ENCODE peak calls at places on chromosomes 12 and 14, in six cellular contexts. Y is stomach; K is A673; O is CD4-positive, CD25-positive, alpha-beta regulatory T cell; E is aorta; G is adipocyte. T is an unnamed sample. For H3K27me3 and H3K36me3, the result is how much of the 10 kb centered on the place peaks cover.

GRCh38 chr12:11981174-11981733 is 89.5 kb upstream of the BCL2L14 start:
- DNase-seq in Y (no peak), K (no peak), O (peak), E (no peak), G (no peak), T (peak)

GRCh38 chr14:71089974-71090373 is 182.7 kb downstream of the PCNX1 start:
- DNase-seq in Y (no peak), K (no peak), O (no peak), E (no peak), G (peak), T (no peak)

GRCh38 chr14:55245657-55246268 is 25.5 kb upstream of the FBXO34 start:
- DNase-seq in Y (no peak), K (peak), O (peak), E (no peak), G (peak), T (peak)

GRCh38 chr12:124699878-124700277 is 132.5 kb upstream of the NCOR2 start:
- DNase-seq in Y (peak), K (no peak), O (no peak), E (no peak), G (no peak), T (no peak)

GRCh38 chr12:31035226-31035625 is 38.4 kb upstream of the DDX11 start:
- DNase-seq in Y (no peak), K (no peak), O (no peak), E (no peak), G (no peak), T (no peak)

GRCh38 chr12:11039171-11039570 is 8.0 kb upstream of the TAS2R31 start:
- DNase-seq in Y (no peak), K (no peak), O (no peak), E (no peak), G (no peak), T (no peak)

GRCh38 chr12:113874326-113874725 is 91.8 kb downstream of the RBM19 start:
- DNase-seq in Y (no peak), K (no peak), O (no peak), E (no peak), G (no peak), T (no peak)

GRCh38 chr14:78455896-78456435 is 285.8 kb downstream of the NRXN3 start:
- DNase-seq in Y (no peak), K (no peak), O (no peak), E (no peak), G (no peak), T (no peak)

GRCh38 chr14:56555921-56556570 is 23.6 kb upstream of the TMEM260 start:
- DNase-seq in Y (no peak), K (peak), O (no peak), E (no peak), G (peak), T (peak)

GRCh38 chr14:91389173-91389572 is 28.4 kb downstream of the CCDC88C start:
- DNase-seq in Y (no peak), K (no peak), O (no peak), E (peak), G (no peak), T (no peak)

GRCh38 chr12:17079251-17079909 is 473.4 kb upstream of the LMO3 start:
- DNase-seq in Y (no peak), K (peak), O (no peak), E (no peak), G (no peak), T (peak)

GRCh38 chr14:27890259-27890658 is 876.3 kb upstream of the FOXG1 start:
- DNase-seq in Y (no peak), K (no peak), O (no peak), E (no peak), G (no peak), T (no peak)

GRCh38 chr12:45348986-45349385 is 133.1 kb downstream of the ANO6 start:
- DNase-seq in Y (no peak), K (no peak), O (no peak), E (no peak), G (no peak), T (no peak)

GRCh38 chr12:94079965-94080683 is 68.3 kb upstream of the PLXNC1 start:
- DNase-seq in Y (no peak), K (no peak), O (no peak), E (no peak), G (no peak), T (no peak)

GRCh38 chr14:73393375-73393774 is 65.0 kb downstream of the NUMB start:
- DNase-seq in Y (no peak), K (no peak), O (no peak), E (no peak), G (no peak), T (no peak)

GRCh38 chr14:66476964-66477363 is 9.2 kb upstream of the CCDC196 start:
- DNase-seq in Y (no peak), K (peak), O (no peak), E (no peak), G (peak), T (peak)

GRCh38 chr12:95990136-95990535 is 6.0 kb downstream of the HAL start:
- DNase-seq in Y (no peak), K (no peak), O (no peak), E (no peak), G (no peak), T (no peak)

GRCh38 chr14:102589761-102590290 is 2.6 kb upstream of the RCOR1 start:
- DNase-seq in Y (no peak), K (no peak), O (no peak), E (peak), G (no peak), T (no peak)

GRCh38 chr12:120007272-120007671 is 18.2 kb downstream of the BICDL1 start:
- DNase-seq in Y (no peak), K (no peak), O (peak), E (no peak), G (no peak), T (no peak)

GRCh38 chr12:58378038-58378437 is 436.7 kb downstream of the ATP23 start:
- DNase-seq in Y (no peak), K (no peak), O (no peak), E (no peak), G (peak), T (no peak)

GRCh38 chr14:31926652-31927347 is 150.3 kb upstream of the ARHGAP5 start:
- DNase-seq in Y (no peak), K (no peak), O (no peak), E (no peak), G (no peak), T (no peak)

GRCh38 chr12:3748620-3749019 is 4.3 kb downstream of the CRACR2A start:
- DNase-seq in Y (no peak), K (no peak), O (no peak), E (no peak), G (no peak), T (no peak)

GRCh38 chr12:10031318-10031717 is 836 bp downstream of the CLEC9A start:
- DNase-seq in Y (no peak), K (no peak), O (no peak), E (no peak), G (no peak), T (no peak)

GRCh38 chr12:42090899-42091298 is 53.8 kb downstream of the GXYLT1 start:
- DNase-seq in Y (no peak), K (peak), O (no peak), E (no peak), G (peak), T (peak)

GRCh38 chr14:103199141-103199540 is 75.9 kb downstream of the TNFAIP2 start:
- DNase-seq in Y (no peak), K (no peak), O (no peak), E (no peak), G (peak), T (no peak)

GRCh38 chr12:24012528-24012927 is 63.1 kb upstream of the SOX5 start:
- DNase-seq in Y (no peak), K (peak), O (no peak), E (no peak), G (no peak), T (peak)

GRCh38 chr12:106645074-106645421 is 62.2 kb downstream of the RFX4 start:
- DNase-seq in Y (peak), K (peak), O (no peak), E (no peak), G (no peak), T (peak)

GRCh38 chr12:86712425-86712843 is 456.2 kb upstream of the MGAT4C start:
- DNase-seq in Y (no peak), K (peak), O (no peak), E (no peak), G (peak), T (peak)

GRCh38 chr14:58755026-58755929 is 117.5 kb downstream of the DACT1 start:
- DNase-seq in Y (no peak), K (no peak), O (no peak), E (no peak), G (no peak), T (no peak)

GRCh38 chr14:101480747-101481530 is 80.4 kb upstream of the DIO3 start:
- DNase-seq in Y (peak), K (no peak), O (no peak), E (peak), G (peak), T (peak)
- H3K27me3 ChIP-seq in Y (under half), K (under half), O (under half), E (under half), G (under half), T (under half)

GRCh38 chr14:50530794-50531193 is 1.6 kb downstream of the MAP4K5 start:
- DNase-seq in Y (no peak), K (no peak), O (no peak), E (no peak), G (no peak), T (no peak)
- H3K4me3 ChIP-seq in Y (peak), K (peak), O (peak), E (peak), G (peak), T (peak)

GRCh38 chr12:105264771-105265170 is 28.8 kb upstream of the APPL2 start:
- DNase-seq in Y (no peak), K (no peak), O (no peak), E (no peak), G (no peak), T (no peak)
- H3K36me3 ChIP-seq in Y (under half), K (under half), O (under half), E (under half), G (under half), T (under half)

DNA sequence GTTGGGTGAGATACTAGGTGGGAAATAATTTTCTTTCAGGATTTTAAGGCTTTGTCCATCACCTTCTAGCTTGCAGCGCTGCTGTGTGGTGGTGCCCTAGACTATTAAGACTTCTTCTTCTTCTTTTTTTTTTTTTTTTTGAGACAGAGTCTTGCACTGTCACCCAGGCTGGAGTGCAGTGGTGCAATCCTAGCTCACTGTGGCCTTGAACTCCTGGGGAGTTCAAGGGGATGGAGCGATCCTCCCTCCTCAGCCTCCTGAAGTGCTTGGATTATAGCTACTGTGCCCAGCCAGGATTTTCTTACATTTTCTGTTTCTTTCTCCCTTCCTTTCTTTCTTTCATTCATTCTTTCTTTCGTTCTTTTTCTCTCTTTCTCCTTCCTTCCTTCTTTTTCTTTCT is 10.2 kb upstream of the MTA1 start:
- DNase-seq in Y (no peak), K (no peak), O (no peak), E (no peak), G (no peak), T (no peak)
- H3K27me3 ChIP-seq in Y (under half), K (under half), O (under half), E (under half), G (under half), T (under half)

GRCh38 chr12:90100619-90101018 is 392.0 kb upstream of the ATP2B1 start:
- DNase-seq in Y (no peak), K (peak), O (no peak), E (no peak), G (no peak), T (peak)
- H3K4me3 ChIP-seq in Y (no peak), K (no peak), O (no peak), E (no peak), G (no peak), T (no peak)

DNA sequence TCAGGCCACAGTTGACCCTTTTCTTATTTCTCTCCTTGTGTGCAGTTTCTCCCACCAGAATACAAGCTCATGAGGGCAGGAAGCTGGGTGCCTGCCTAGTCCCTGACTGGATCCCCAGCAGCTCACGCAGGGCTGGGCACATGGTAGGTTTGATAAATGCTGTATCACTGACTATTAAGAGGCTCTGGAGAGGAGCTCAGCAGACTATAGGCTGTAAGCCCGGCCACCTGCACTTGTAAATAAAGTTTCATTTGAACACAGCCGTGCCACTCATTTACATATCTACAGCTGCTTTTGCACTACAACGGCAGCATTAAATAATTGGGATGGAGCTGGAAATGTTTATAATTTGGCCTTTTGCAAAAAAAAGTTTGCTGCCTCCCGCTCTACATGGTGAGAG is 32.0 kb downstream of the CHGA start:
- DNase-seq in Y (no peak), K (no peak), O (no peak), E (no peak), G (no peak), T (no peak)
- H3K36me3 ChIP-seq in Y (half or more), K (under half), O (under half), E (under half), G (under half), T (under half)